ENCODE peak calls at places on chromosomes 5 and 9, in four cellular contexts. L is A549, P is heart left ventricle, V is ovary. H is an unnamed sample.

GRCh38 chr5:179166886-179167841 is 107.0 kb downstream of the ZNF354C start:
- DNase-seq in L (no peak), P (peak), V (peak), H (peak)

GRCh38 chr5:39420482-39421145 is 4.2 kb downstream of the DAB2 start:
- DNase-seq in L (no peak), P (peak), V (peak), H (peak)

GRCh38 chr9:114025196-114025753 is 52.8 kb downstream of the AMBP start:
- DNase-seq in L (no peak), P (no peak), V (no peak), H (no peak)

GRCh38 chr9:127780126-127780885 is 1.8 kb upstream of the SH2D3C start:
- DNase-seq in L (no peak), P (no peak), V (no peak), H (no peak)

GRCh38 chr5:14250094-14250777 is 107.1 kb downstream of the TRIO start:
- DNase-seq in L (peak), P (peak), V (peak), H (no peak)

GRCh38 chr9:79883073-79883645 is 311.4 kb downstream of the TLE4 start:
- DNase-seq in L (no peak), P (no peak), V (no peak), H (no peak)

GRCh38 chr9:88418715-88419540 is 30.7 kb downstream of the SPIN1 start:
- DNase-seq in L (peak), P (no peak), V (no peak), H (no peak)

GRCh38 chr9:120043448-120043847 is 536.5 kb downstream of the CDK5RAP2 start:
- DNase-seq in L (peak), P (no peak), V (no peak), H (no peak)

GRCh38 chr9:34139477-34140146 is 13.1 kb upstream of the DCAF12 start:
- DNase-seq in L (peak), P (peak), V (peak), H (peak)

GRCh38 chr9:103713631-103714030 is 380.5 kb upstream of the SMC2 start:
- DNase-seq in L (no peak), P (no peak), V (no peak), H (no peak)

GRCh38 chr5:179342577-179342976 is 2.7 kb downstream of the ADAMTS2 start:
- DNase-seq in L (no peak), P (no peak), V (peak), H (no peak)

GRCh38 chr5:26622947-26623346 is 415.4 kb downstream of the CDH9 start:
- DNase-seq in L (no peak), P (no peak), V (no peak), H (no peak)

GRCh38 chr5:163089233-163089632 is 348.2 kb upstream of the CCNG1 start:
- DNase-seq in L (no peak), P (no peak), V (no peak), H (no peak)

GRCh38 chr5:135304352-135305221 is 94.4 kb downstream of the MACROH2A1 start:
- DNase-seq in L (no peak), P (no peak), V (peak), H (no peak)

GRCh38 chr9:77016526-77017504 is 2.6 kb upstream of the FOXB2 start:
- DNase-seq in L (no peak), P (no peak), V (no peak), H (no peak)

GRCh38 chr9:84139296-84140100 is 158.9 kb downstream of the RMI1 start:
- DNase-seq in L (peak), P (no peak), V (peak), H (peak)

GRCh38 chr5:11496127-11496719 is 408.0 kb downstream of the CTNND2 start:
- DNase-seq in L (no peak), P (peak), V (no peak), H (no peak)

GRCh38 chr5:179129607-179130071 is 69.5 kb downstream of the ZNF354C start:
- DNase-seq in L (no peak), P (no peak), V (peak), H (no peak)

GRCh38 chr5:14134086-14134485 is 9.1 kb upstream of the TRIO start:
- DNase-seq in L (no peak), P (no peak), V (no peak), H (no peak)

GRCh38 chr9:137872296-137872695 is 5.3 kb upstream of the CACNA1B start:
- DNase-seq in L (no peak), P (no peak), V (no peak), H (no peak)
- TF ChIP-seq POLR2A in L (no peak), P (no peak), V (no peak), H (no peak)

GRCh38 chr5:143003328-143003636 is 233.1 kb downstream of the ARHGAP26 start:
- DNase-seq in L (no peak), P (no peak), V (no peak), H (no peak)

GRCh38 chr5:143006511-143006910 is 236.3 kb downstream of the ARHGAP26 start:
- DNase-seq in L (no peak), P (no peak), V (no peak), H (no peak)

GRCh38 chr5:143004361-143004802 is 234.2 kb downstream of the ARHGAP26 start:
- DNase-seq in L (no peak), P (no peak), V (no peak), H (no peak)

GRCh38 chr5:143001764-143002351 is 231.7 kb downstream of the ARHGAP26 start:
- DNase-seq in L (no peak), P (no peak), V (no peak), H (no peak)

DNA sequence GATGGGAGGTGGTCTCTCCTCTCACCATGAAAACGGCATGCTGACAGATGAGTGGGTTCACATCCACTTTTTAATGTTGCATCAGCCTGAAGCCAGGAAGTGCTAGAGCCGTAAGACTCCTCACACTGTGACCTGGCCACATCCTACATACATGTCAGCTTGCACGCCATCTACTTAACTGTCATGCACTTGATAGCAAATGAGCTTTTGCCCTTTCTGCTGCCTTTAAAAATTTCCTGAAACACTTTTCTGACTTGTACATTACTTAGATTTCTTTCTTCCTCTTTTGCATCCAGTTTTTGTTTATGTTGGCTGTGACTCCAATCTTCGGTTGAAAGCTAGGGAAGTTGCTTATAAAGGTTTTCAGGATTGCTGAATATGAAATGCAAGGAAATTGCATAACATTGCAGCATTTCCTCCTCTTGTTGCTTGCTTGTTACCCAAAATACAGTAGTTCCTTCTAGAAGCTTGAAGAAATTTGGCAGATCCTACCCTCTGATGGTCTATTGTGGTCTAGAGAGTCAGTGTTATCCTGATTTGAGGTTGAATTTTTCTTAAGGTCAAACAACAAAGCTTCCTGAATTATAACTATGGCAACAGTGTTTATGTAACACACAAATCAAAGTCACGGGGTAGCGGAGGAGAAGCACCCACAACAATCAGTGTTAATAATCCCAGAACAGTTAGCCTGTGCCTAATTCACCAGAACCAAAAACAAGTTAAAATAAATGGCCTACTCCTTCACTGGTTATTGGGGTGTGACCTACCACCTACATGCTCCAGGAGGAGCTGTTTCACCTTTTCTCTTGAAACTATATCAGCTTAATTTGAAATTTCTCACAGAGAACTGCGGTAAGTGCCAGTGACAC is 232.5 kb downstream of the ARHGAP26 start:
- DNase-seq in L (peak), P (no peak), V (no peak), H (no peak)
- H3K27ac ChIP-seq in L (peak), P (peak), V (no peak), H (peak)

DNA sequence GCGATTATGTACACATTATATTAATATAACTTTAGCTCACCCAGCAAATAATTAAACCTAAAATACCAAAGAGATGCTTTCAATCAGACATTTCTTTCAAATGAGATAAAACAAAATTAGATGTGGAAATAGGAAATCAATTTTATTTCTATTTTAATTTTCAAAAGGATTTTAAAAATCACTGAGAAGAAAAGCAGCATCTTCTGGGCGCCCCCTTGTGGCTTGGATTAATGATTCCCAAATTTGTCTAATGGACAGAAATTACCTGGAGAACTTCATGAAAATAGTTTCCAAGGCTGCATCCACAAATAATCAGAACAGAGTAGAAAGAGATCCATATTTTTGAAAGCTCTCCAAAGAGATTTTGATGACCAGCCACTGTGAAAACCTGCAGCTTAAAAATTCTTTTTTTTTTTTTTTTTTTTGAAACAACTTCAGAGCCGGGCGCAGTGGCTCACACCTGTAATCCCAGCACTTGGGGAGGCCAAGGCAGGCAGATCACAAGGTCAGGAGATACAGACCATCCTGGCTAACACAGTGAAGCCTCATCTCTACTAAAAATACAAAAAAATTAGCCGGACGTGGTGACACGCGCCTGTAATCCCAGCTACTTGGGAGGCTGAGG is 50.9 kb upstream of the CEMIP2 start:
- DNase-seq in L (peak), P (no peak), V (no peak), H (no peak)
- TF ChIP-seq CTCF in L (peak), P (peak), V (peak), H (peak)

GRCh38 chr5:115531787-115532367 is 12.7 kb downstream of the FEM1C start:
- DNase-seq in L (no peak), P (no peak), V (no peak), H (no peak)
- TF ChIP-seq POLR2A in L (no peak), P (no peak), V (no peak), H (no peak)

H was measured in right lobe of liver.